ENCODE peak calls at places on chromosomes 1 and 21, in five cellular contexts. G, U, C, F and T are unnamed samples.

GRCh38 chr1:228044961-228045360 is 37.5 kb upstream of the ARF1 start:
- DNase-seq in G (no peak), U (no peak), C (no peak), F (no peak), T (no peak)

GRCh38 chr1:219710529-219711194 is 97.8 kb upstream of the ZC3H11B start:
- DNase-seq in G (no peak), U (no peak), C (no peak), F (no peak), T (no peak)

GRCh38 chr1:231272880-231273279 is 31.9 kb downstream of the GNPAT start:
- DNase-seq in G (no peak), U (no peak), C (no peak), F (no peak), T (no peak)

GRCh38 chr1:70290248-70290647 is 64.3 kb downstream of the ANKRD13C start:
- DNase-seq in G (no peak), U (no peak), C (no peak), F (no peak), T (no peak)

GRCh38 chr21:44753357-44753756 is 42.0 kb upstream of the TSPEAR start:
- DNase-seq in G (no peak), U (no peak), C (no peak), F (no peak), T (no peak)

GRCh38 chr1:166969074-166969677 is 6.2 kb downstream of the ILDR2 start:
- DNase-seq in G (no peak), U (no peak), C (no peak), F (no peak), T (no peak)

GRCh38 chr1:175152006-175152652 is 40.4 kb downstream of the KIAA0040 start:
- DNase-seq in G (no peak), U (peak; percentile 71), C (peak; percentile 63), F (peak; percentile 80), T (peak; percentile 54)

GRCh38 chr21:16211339-16212303 is 481.8 kb downstream of the USP25 start:
- DNase-seq in G (no peak), U (no peak), C (no peak), F (no peak), T (no peak)

GRCh38 chr1:33346921-33347649 is 26.2 kb upstream of the A3GALT2 start:
- DNase-seq in G (no peak), U (peak; percentile 50), C (no peak), F (no peak), T (no peak)

GRCh38 chr1:24289937-24290595 is 29.1 kb upstream of the GRHL3 start:
- DNase-seq in G (no peak), U (peak; percentile 67), C (no peak), F (peak; percentile 85), T (no peak)

GRCh38 chr1:54791880-54792522 is 9.1 kb downstream of the TTC22 start:
- DNase-seq in G (no peak), U (peak; percentile 47), C (peak; percentile 72), F (no peak), T (no peak)

GRCh38 chr1:87410771-87411170 is 82.1 kb downstream of the LMO4 start:
- DNase-seq in G (no peak), U (peak; percentile 54), C (no peak), F (no peak), T (no peak)

GRCh38 chr1:97500696-97501297 is 420.0 kb downstream of the DPYD start:
- DNase-seq in G (no peak), U (no peak), C (no peak), F (no peak), T (no peak)

GRCh38 chr1:226351709-226352108 is 42.7 kb upstream of the LIN9 start:
- DNase-seq in G (no peak), U (no peak), C (no peak), F (no peak), T (no peak)

GRCh38 chr1:185860316-185860715 is 126.1 kb downstream of the HMCN1 start:
- DNase-seq in G (no peak), U (no peak), C (no peak), F (no peak), T (no peak)

GRCh38 chr1:17328855-17329254 is 20.9 kb downstream of the PADI4 start:
- DNase-seq in G (no peak), U (no peak), C (no peak), F (no peak), T (no peak)
- H3K36me3 ChIP-seq in G (no peaks in the 10 kb centered on the region), U (no peaks in the 10 kb centered on the region), C (no peaks in the 10 kb centered on the region), F (no peaks in the 10 kb centered on the region), T (no peaks in the 10 kb centered on the region)

DNA sequence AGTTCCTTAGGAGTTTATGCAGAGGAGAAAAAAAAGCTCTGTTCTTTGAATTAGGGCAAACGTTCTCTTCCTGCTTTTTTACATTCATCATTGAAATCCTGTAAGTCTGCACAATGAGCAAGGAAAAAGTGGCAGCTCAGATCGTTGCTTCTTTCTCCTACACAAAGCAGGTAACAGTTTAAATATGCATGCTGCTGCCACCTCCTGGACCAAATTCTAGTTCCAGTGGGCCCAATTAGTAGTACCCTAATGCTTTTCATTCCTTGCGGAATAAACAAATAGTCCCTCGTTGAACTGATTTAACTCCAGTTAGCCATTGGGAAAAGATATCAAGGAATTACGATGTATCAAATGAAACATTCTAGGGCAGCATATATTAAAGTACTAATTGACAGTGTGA is 20.1 kb downstream of the YTHDF2 start:
- DNase-seq in G (no peak), U (no peak), C (no peak), F (no peak), T (no peak)
- H3K36me3 ChIP-seq in G (no peaks in the 10 kb centered on the region), U (peaks cover 55% of the 10 kb centered on the region), C (peaks cover 94% of the 10 kb centered on the region), F (peaks cover 3% of the 10 kb centered on the region), T (no peaks in the 10 kb centered on the region)

GRCh38 chr1:20496241-20496661 is 10.2 kb upstream of the CAMK2N1 start:
- DNase-seq in G (no peak), U (no peak), C (no peak), F (no peak), T (no peak)

GRCh38 chr1:20499105-20499504 is 8.8 kb downstream of the MUL1 start:
- DNase-seq in G (no peak), U (no peak), C (no peak), F (no peak), T (no peak)

GRCh38 chr1:20495661-20496060 is 9.7 kb upstream of the CAMK2N1 start:
- DNase-seq in G (no peak), U (no peak), C (no peak), F (no peak), T (no peak)

GRCh38 chr1:20499718-20500117 is 8.2 kb downstream of the MUL1 start:
- DNase-seq in G (no peak), U (no peak), C (no peak), F (no peak), T (no peak)

GRCh38 chr1:20498116-20498515 is 9.8 kb downstream of the MUL1 start:
- DNase-seq in G (no peak), U (no peak), C (no peak), F (no peak), T (no peak)
- H3K36me3 ChIP-seq in G (peaks cover 20% of the 10 kb centered on the region), U (peaks cover 64% of the 10 kb centered on the region), C (peaks cover 53% of the 10 kb centered on the region), F (peaks cover 42% of the 10 kb centered on the region), T (no peaks in the 10 kb centered on the region)

GRCh38 chr1:214386747-214387146 is 105.8 kb downstream of the SMYD2 start:
- DNase-seq in G (no peak), U (no peak), C (no peak), F (no peak), T (no peak)

GRCh38 chr1:214384373-214385079 is 103.6 kb downstream of the SMYD2 start:
- DNase-seq in G (no peak), U (no peak), C (no peak), F (no peak), T (no peak)

GRCh38 chr1:214386333-214386732 is 105.4 kb downstream of the SMYD2 start:
- DNase-seq in G (no peak), U (no peak), C (no peak), F (no peak), T (no peak)

GRCh38 chr1:214383381-214384372 is 102.7 kb downstream of the SMYD2 start:
- DNase-seq in G (no peak), U (no peak), C (no peak), F (no peak), T (no peak)

DNA sequence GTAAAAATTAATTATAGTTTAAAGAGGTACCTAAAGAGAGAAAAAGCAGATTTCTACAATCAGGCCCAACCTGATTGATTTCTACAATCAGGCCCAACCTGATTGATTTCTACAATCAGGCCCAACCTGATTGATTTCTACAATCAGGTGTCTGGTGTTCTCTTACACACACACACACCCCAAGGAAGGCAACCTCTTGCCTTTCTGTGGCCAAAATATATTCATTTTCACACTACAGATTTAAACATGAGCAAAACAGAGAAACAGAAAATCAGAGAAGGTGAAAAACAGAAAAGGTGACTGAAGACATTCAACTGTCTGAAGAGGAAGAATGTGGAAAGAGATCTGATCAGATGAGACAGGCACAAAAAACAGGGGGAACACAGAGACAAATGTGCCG is 104.5 kb downstream of the SMYD2 start:
- DNase-seq in G (no peak), U (no peak), C (no peak), F (no peak), T (no peak)
- H3K36me3 ChIP-seq in G (peaks cover 21% of the 10 kb centered on the region), U (peaks cover 69% of the 10 kb centered on the region), C (peaks cover 74% of the 10 kb centered on the region), F (peaks cover 10% of the 10 kb centered on the region), T (no peaks in the 10 kb centered on the region)

GRCh38 chr1:230251644-230252191 is 174.4 kb downstream of the PGBD5 start:
- DNase-seq in G (no peak), U (no peak), C (no peak), F (no peak), T (no peak)

GRCh38 chr1:230250676-230251075 is 175.5 kb downstream of the PGBD5 start:
- DNase-seq in G (no peak), U (no peak), C (no peak), F (no peak), T (no peak)

GRCh38 chr1:230248876-230249275 is 177.3 kb downstream of the PGBD5 start:
- DNase-seq in G (no peak), U (no peak), C (no peak), F (no peak), T (no peak)

GRCh38 chr1:230247921-230248778 is 178.0 kb downstream of the PGBD5 start:
- DNase-seq in G (no peak), U (no peak), C (no peak), F (no peak), T (no peak)

GRCh38 chr1:230250061-230250460 is 176.1 kb downstream of the PGBD5 start:
- DNase-seq in G (no peak), U (no peak), C (no peak), F (no peak), T (no peak)
- H3K36me3 ChIP-seq in G (no peaks in the 10 kb centered on the region), U (peaks cover 95% of the 10 kb centered on the region), C (peaks cover 39% of the 10 kb centered on the region), F (peaks cover 24% of the 10 kb centered on the region), T (no peaks in the 10 kb centered on the region)